ENCODE peak calls at places on chromosomes 6 and 20, in ten cellular contexts. P is A673, S is Right ventricle myocardium superior, T is iris pigment epithelial cell, B is lower leg skin, C is fibroblast of lung, H is heart right ventricle, R is activated gamma-delta T cell treated with Interleukin-2 at 50 U/mL for 16 hours, U is fibroblast of pulmonary artery, Q is HCT116. M is an unnamed sample.

GRCh38 chr6:161000632-161001031 is 9.1 kb downstream of the MAP3K4 start:
- DNase-seq in H (no peak), P (no peak), U (no peak), R (no peak), T (no peak), C (no peak), Q (no peak), S (no peak), B (no peak), M (no peak)

GRCh38 chr20:4047614-4048013 is 32.3 kb upstream of the RNF24 start:
- DNase-seq in R (no peak), T (no peak), S (no peak), B (no peak), U (no peak), C (no peak), Q (no peak), H (no peak), P (no peak), M (no peak)

GRCh38 chr20:37323985-37324384 is 22.0 kb upstream of the SRC start:
- DNase-seq in U (peak), B (no peak), Q (no peak), T (peak), P (no peak), C (peak), S (no peak), R (no peak), H (no peak), M (no peak)

GRCh38 chr6:128252293-128253176 is 267.9 kb downstream of the PTPRK start:
- DNase-seq in P (no peak), S (no peak), C (peak), U (no peak), T (no peak), B (no peak), R (no peak), Q (no peak), H (no peak), M (no peak)

GRCh38 chr6:110537208-110538123 is 61.1 kb upstream of the SLC22A16 start:
- DNase-seq in B (no peak), C (peak), H (no peak), T (peak), S (no peak), U (peak), P (peak), R (no peak), Q (peak), M (no peak)

GRCh38 chr6:169883316-169883715 is 131.9 kb downstream of the ERMARD start:
- DNase-seq in H (no peak), U (no peak), C (no peak), Q (no peak), R (no peak), T (no peak), B (no peak), S (no peak), P (no peak), M (no peak)

GRCh38 chr6:33975631-33976424 is 170.1 kb downstream of the GRM4 start:
- DNase-seq in B (no peak), P (no peak), U (no peak), H (no peak), C (no peak), Q (no peak), S (no peak), T (no peak), R (no peak), M (peak)

GRCh38 chr6:36358235-36358915 is 21.7 kb upstream of the BNIP5 start:
- DNase-seq in H (no peak), C (peak), B (no peak), P (no peak), R (no peak), T (peak), Q (no peak), U (peak), S (no peak), M (no peak)

GRCh38 chr20:40681684-40682083 is 7.4 kb downstream of the MAFB start:
- DNase-seq in U (no peak), T (no peak), B (no peak), R (no peak), H (no peak), S (no peak), C (no peak), Q (no peak), P (no peak), M (no peak)

GRCh38 chr6:166330612-166331011 is 11.7 kb downstream of the SFT2D1 start:
- DNase-seq in P (no peak), C (peak), B (no peak), T (peak), Q (no peak), U (peak), R (no peak), S (peak), H (peak), M (no peak)

GRCh38 chr20:39081255-39081654 is 119.1 kb downstream of the DHX35 start:
- DNase-seq in H (peak), Q (peak), C (peak), S (peak), R (peak), B (peak), T (peak), U (peak), P (peak), M (peak)

GRCh38 chr6:125922322-125922860 is 34.2 kb upstream of the HINT3 start:
- DNase-seq in P (no peak), B (no peak), T (no peak), Q (no peak), S (no peak), R (no peak), C (no peak), H (no peak), U (no peak), M (no peak)

GRCh38 chr6:135250751-135251356 is 69.7 kb downstream of the MYB start:
- DNase-seq in H (no peak), S (no peak), Q (no peak), R (no peak), T (no peak), B (no peak), U (no peak), P (no peak), C (no peak), M (no peak)

GRCh38 chr20:17883592-17884317 is 84.8 kb downstream of the SNX5 start:
- DNase-seq in P (no peak), Q (no peak), C (no peak), H (no peak), R (no peak), S (no peak), U (no peak), B (no peak), T (no peak), M (no peak)